ENCODE peak calls at places on chromosomes 5 and 9, in seven cellular contexts. G is NCI-H1105; O is fibroblast of lung; P is posterior vena cava; D is activated naive CD4-positive, alpha-beta T cell treated with anti-CD3 and anti-CD28 coated beads, Interleukin-2, amount 50 U/mL, for 72 hours; X is GM12865; N is left ventricle myocardium inferior. L is an unnamed sample.

GRCh38 chr5:176647870-176648466 is 684 bp downstream of the TSPAN17 start:
- DNase-seq in N (peak; percentile 52), P (no peak), G (no peak), O (peak; percentile 17), D (no peak), X (no peak), L (peak; percentile 23)

GRCh38 chr9:105359899-105360298 is 87.9 kb upstream of the FSD1L start:
- DNase-seq in X (peak; percentile 80), P (no peak), O (peak; percentile 95), D (peak; percentile 71), G (no peak), N (no peak), L (peak; percentile 33)

GRCh38 chr5:89878140-89878570 is 531.4 kb downstream of the CETN3 start:
- DNase-seq in N (no peak), P (no peak), O (peak; percentile 99), D (no peak), G (no peak), X (no peak), L (peak; percentile 88)

GRCh38 chr5:110376281-110376916 is 350.1 kb downstream of the TMEM232 start:
- DNase-seq in N (no peak), P (no peak), G (no peak), X (no peak), O (peak; percentile 81), D (no peak), L (no peak)

GRCh38 chr9:35604578-35605335 is at the start of gene TESK1:
- DNase-seq in P (peak; percentile 91), G (peak; percentile 63), D (peak; percentile 89), N (peak; percentile 77), X (peak; percentile 92), O (peak; percentile 54), L (peak; percentile 52)

GRCh38 chr5:134574521-134574920 is 49.1 kb downstream of the JADE2 start:
- DNase-seq in N (peak; percentile 50), O (no peak), X (no peak), P (no peak), G (no peak), D (no peak), L (no peak)

GRCh38 chr5:139847790-139848507 is 52.3 kb downstream of the PSD2 start:
- DNase-seq in G (peak; percentile 24), X (peak; percentile 84), D (peak; percentile 61), P (peak; percentile 90), O (peak; percentile 40), N (peak; percentile 56), L (peak; percentile 6)

GRCh38 chr5:55600536-55601208 is 65.9 kb upstream of the PLPP1 start:
- DNase-seq in N (no peak), X (no peak), G (no peak), D (no peak), P (no peak), O (peak; percentile 92), L (peak; percentile 85)

GRCh38 chr5:129696636-129697035 is 51.3 kb upstream of the MINAR2 start:
- DNase-seq in D (no peak), N (no peak), P (no peak), O (no peak), G (no peak), X (no peak), L (no peak)

GRCh38 chr5:167908596-167908995 is 382.8 kb upstream of the WWC1 start:
- DNase-seq in X (no peak), N (no peak), P (no peak), G (no peak), D (no peak), O (no peak), L (no peak)

GRCh38 chr9:123361086-123361730 is 5.2 kb downstream of the CRB2 start:
- DNase-seq in O (no peak), D (no peak), G (no peak), X (no peak), P (no peak), N (no peak), L (no peak)

GRCh38 chr5:144352318-144352717 is 181.6 kb downstream of the KCTD16 start:
- DNase-seq in P (no peak), O (no peak), N (no peak), X (no peak), D (no peak), G (no peak), L (no peak)

GRCh38 chr5:16866795-16867584 is 69.1 kb downstream of the MYO10 start:
- DNase-seq in O (peak; percentile 76), G (no peak), X (no peak), D (no peak), N (no peak), P (no peak), L (peak; percentile 74)

GRCh38 chr5:146624179-146624578 is 108.2 kb upstream of the GPR151 start:
- DNase-seq in N (no peak), X (no peak), D (no peak), P (no peak), G (no peak), O (no peak), L (no peak)

L was measured in fibroblast of pulmonary artery.